ENCODE peak calls at places on chromosome 1, in four cellular contexts. O, N, G and L are unnamed samples.

GRCh38 chr1:155124503-155125463 is 2.9 kb upstream of the EFNA1 start:
- DNase-seq in N (no peak), G (no peak), O (no peak), L (no peak)

GRCh38 chr1:234558186-234558836 is 51.7 kb downstream of the IRF2BP2 start:
- DNase-seq in G (no peak), N (no peak), O (no peak), L (no peak)

GRCh38 chr1:13666317-13666716 is 33.7 kb upstream of the PRDM2 start:
- DNase-seq in O (no peak), G (no peak), N (no peak), L (no peak)

GRCh38 chr1:97832490-97832889 is 88.3 kb downstream of the DPYD start:
- DNase-seq in G (no peak), O (peak), N (no peak), L (no peak)

GRCh38 chr1:109769335-109770078 is 5.8 kb upstream of the EPS8L3 start:
- DNase-seq in O (peak), G (no peak), N (no peak), L (no peak)

GRCh38 chr1:30324251-30325084 is 398.9 kb downstream of the MATN1 start:
- DNase-seq in O (no peak), N (no peak), G (no peak), L (no peak)

GRCh38 chr1:202639500-202639899 is 70.8 kb downstream of the SYT2 start:
- DNase-seq in N (no peak), G (no peak), O (no peak), L (no peak)

GRCh38 chr1:9070421-9071015 is 1.1 kb upstream of the SLC2A5 start:
- DNase-seq in O (no peak), G (no peak), N (no peak), L (no peak)

GRCh38 chr1:3876716-3877115 is 19.4 kb downstream of the DFFB start:
- DNase-seq in N (no peak), O (no peak), G (no peak), L (no peak)

GRCh38 chr1:168341576-168341975 is 60.9 kb downstream of the TBX19 start:
- DNase-seq in O (peak), G (no peak), N (no peak), L (no peak)

GRCh38 chr1:231272173-231272572 is 31.2 kb downstream of the GNPAT start:
- DNase-seq in N (no peak), G (no peak), O (no peak), L (no peak)

GRCh38 chr1:203805689-203806088 is 10.3 kb downstream of the ZBED6 start:
- DNase-seq in N (no peak), O (no peak), G (no peak), L (no peak)

GRCh38 chr1:101733340-101733739 is 263.4 kb downstream of the OLFM3 start:
- DNase-seq in O (no peak), N (no peak), G (no peak), L (no peak)

GRCh38 chr1:67642694-67643093 is 42.3 kb upstream of the GADD45A start:
- DNase-seq in O (peak), N (no peak), G (no peak), L (no peak)

GRCh38 chr1:234920136-234920842 is 208.3 kb downstream of the TOMM20 start:
- DNase-seq in O (no peak), G (no peak), N (no peak), L (no peak)